ENCODE peak calls at places on chromosome 17, in four cellular contexts. One of them, this sample, is unnamed.

GRCh38 chr17:73952136-73952497 is 251.4 kb upstream of the RPL38 start:
- DNase-seq in omental fat pad: no peak
- DNase-seq in right atrium auricular region: no peak
- DNase-seq in HFF-Myc: no peak
- DNase-seq in this sample: no peak

GRCh38 chr17:42979511-42980273 is at the start of gene PTGES3L:
- DNase-seq in omental fat pad: no peak
- DNase-seq in right atrium auricular region: no peak
- DNase-seq in HFF-Myc: no peak
- DNase-seq in this sample: no peak

GRCh38 chr17:16662936-16663335 is 9.3 kb upstream of the ZNF624 start:
- DNase-seq in omental fat pad: no peak
- DNase-seq in right atrium auricular region: no peak
- DNase-seq in HFF-Myc: no peak
- DNase-seq in this sample: no peak

GRCh38 chr17:28949185-28950016 is 1.9 kb downstream of the PHF12 start:
- DNase-seq in omental fat pad: no peak
- DNase-seq in right atrium auricular region: no peak
- DNase-seq in HFF-Myc: no peak
- DNase-seq in this sample: no peak

GRCh38 chr17:27247071-27247957 is 46.6 kb upstream of the WSB1 start:
- DNase-seq in omental fat pad: no peak
- DNase-seq in right atrium auricular region: peak
- DNase-seq in HFF-Myc: no peak
- DNase-seq in this sample: peak

GRCh38 chr17:20965492-20965891 is 77.3 kb downstream of the USP22 start:
- DNase-seq in omental fat pad: no peak
- DNase-seq in right atrium auricular region: no peak
- DNase-seq in HFF-Myc: no peak
- DNase-seq in this sample: no peak

GRCh38 chr17:79479876-79480275 is 131.0 kb downstream of the RBFOX3 start:
- DNase-seq in omental fat pad: no peak
- DNase-seq in right atrium auricular region: no peak
- DNase-seq in HFF-Myc: no peak
- DNase-seq in this sample: no peak

GRCh38 chr17:61863801-61864126 is 436 bp upstream of the BRIP1 start:
- DNase-seq in omental fat pad: no peak
- DNase-seq in right atrium auricular region: no peak
- DNase-seq in HFF-Myc: no peak
- DNase-seq in this sample: peak

GRCh38 chr17:19341211-19341631 is 21.3 kb downstream of the B9D1 start:
- DNase-seq in omental fat pad: no peak
- DNase-seq in right atrium auricular region: no peak
- DNase-seq in HFF-Myc: no peak
- DNase-seq in this sample: no peak

GRCh38 chr17:31541559-31541958 is 150.1 kb downstream of the RAB11FIP4 start:
- DNase-seq in omental fat pad: no peak
- DNase-seq in right atrium auricular region: no peak
- DNase-seq in HFF-Myc: no peak
- DNase-seq in this sample: no peak

GRCh38 chr17:35973333-35974260 is 7.7 kb downstream of the CCL16 start:
- DNase-seq in omental fat pad: no peak
- DNase-seq in right atrium auricular region: peak
- DNase-seq in HFF-Myc: no peak
- DNase-seq in this sample: no peak

GRCh38 chr17:75152971-75153853 is 1.1 kb downstream of the JPT1 start:
- DNase-seq in omental fat pad: no peak
- DNase-seq in right atrium auricular region: no peak
- DNase-seq in HFF-Myc: no peak
- DNase-seq in this sample: no peak

GRCh38 chr17:34254146-34254545 is 939 bp upstream of the CCL2 start:
- DNase-seq in omental fat pad: no peak
- DNase-seq in right atrium auricular region: no peak
- DNase-seq in HFF-Myc: no peak
- DNase-seq in this sample: no peak

GRCh38 chr17:40471856-40472732 is 28.8 kb downstream of the IGFBP4 start:
- DNase-seq in omental fat pad: no peak
- DNase-seq in right atrium auricular region: no peak
- DNase-seq in HFF-Myc: no peak
- DNase-seq in this sample: no peak

GRCh38 chr17:31525801-31526549 is 134.5 kb downstream of the RAB11FIP4 start:
- DNase-seq in omental fat pad: no peak
- DNase-seq in right atrium auricular region: no peak
- DNase-seq in HFF-Myc: no peak
- DNase-seq in this sample: no peak

GRCh38 chr17:61129232-61129631 is 270.4 kb upstream of the TBX2 start:
- DNase-seq in omental fat pad: no peak
- DNase-seq in right atrium auricular region: no peak
- DNase-seq in HFF-Myc: no peak
- DNase-seq in this sample: no peak

GRCh38 chr17:7932483-7932891 is 481 bp downstream of the CNTROB start:
- DNase-seq in omental fat pad: no peak
- DNase-seq in right atrium auricular region: peak
- DNase-seq in HFF-Myc: peak
- DNase-seq in this sample: no peak

This sample was measured in smooth muscle cell of the brain vasculature.